ENCODE peak calls at places on chromosomes 7 and 10, in five cellular contexts. One of them, this sample, is unnamed.
A peak's percentile ranks its signal among the peaks of the same experiment; 100 is the strongest.

GRCh38 chr10:100519321-100520051 is at the start of gene SEC31B:
- DNase-seq in IMR-90: no peak
- DNase-seq in A549: no peak
- DNase-seq in SK-N-SH: peak; percentile 85
- DNase-seq in K562: no peak
- DNase-seq in this sample: no peak

GRCh38 chr10:131109746-131110145 is 201.8 kb downstream of the TCERG1L start:
- DNase-seq in SK-N-SH: no peak
- DNase-seq in IMR-90: no peak
- DNase-seq in A549: no peak
- DNase-seq in K562: no peak
- DNase-seq in this sample: no peak

GRCh38 chr7:133649593-133649992 is 396.7 kb downstream of the EXOC4 start:
- DNase-seq in A549: no peak
- DNase-seq in K562: no peak
- DNase-seq in SK-N-SH: no peak
- DNase-seq in IMR-90: peak; percentile 11
- DNase-seq in this sample: no peak

GRCh38 chr10:69421611-69422308 is 5.0 kb upstream of the TACR2 start:
- DNase-seq in SK-N-SH: no peak
- DNase-seq in K562: no peak
- DNase-seq in IMR-90: peak; percentile 41
- DNase-seq in A549: no peak
- DNase-seq in this sample: no peak

GRCh38 chr7:27994639-27995038 is 186.0 kb downstream of the JAZF1 start:
- DNase-seq in SK-N-SH: peak; percentile 34
- DNase-seq in K562: no peak
- DNase-seq in A549: no peak
- DNase-seq in IMR-90: peak; percentile 22
- DNase-seq in this sample: no peak

GRCh38 chr7:8702807-8703206 is 269.4 kb downstream of the NXPH1 start:
- DNase-seq in A549: no peak
- DNase-seq in K562: no peak
- DNase-seq in IMR-90: no peak
- DNase-seq in SK-N-SH: no peak
- DNase-seq in this sample: no peak

GRCh38 chr7:140230517-140230861 is 53.7 kb upstream of the KDM7A start:
- DNase-seq in IMR-90: no peak
- DNase-seq in K562: no peak
- DNase-seq in SK-N-SH: peak; percentile 89
- DNase-seq in A549: no peak
- DNase-seq in this sample: no peak

GRCh38 chr7:93707249-93707648 is 132.7 kb upstream of the CALCR start:
- DNase-seq in A549: no peak
- DNase-seq in SK-N-SH: no peak
- DNase-seq in IMR-90: no peak
- DNase-seq in K562: no peak
- DNase-seq in this sample: no peak

GRCh38 chr7:78510580-78511188 is 712.1 kb downstream of the PHTF2 start:
- DNase-seq in A549: peak; percentile 43
- DNase-seq in IMR-90: peak; percentile 67
- DNase-seq in K562: peak; percentile 5
- DNase-seq in SK-N-SH: peak; percentile 57
- DNase-seq in this sample: no peak

GRCh38 chr10:85919358-85920022 is 447.1 kb downstream of the GRID1 start:
- DNase-seq in K562: no peak
- DNase-seq in SK-N-SH: no peak
- DNase-seq in IMR-90: no peak
- DNase-seq in A549: no peak
- DNase-seq in this sample: no peak

GRCh38 chr7:116809636-116810266 is 52.6 kb upstream of the CAPZA2 start:
- DNase-seq in A549: peak; percentile 79
- DNase-seq in K562: peak; percentile 82
- DNase-seq in IMR-90: peak; percentile 77
- DNase-seq in SK-N-SH: peak; percentile 47
- DNase-seq in this sample: no peak

GRCh38 chr10:79059859-79060379 is 8.8 kb upstream of the ZMIZ1 start:
- DNase-seq in SK-N-SH: no peak
- DNase-seq in IMR-90: no peak
- DNase-seq in K562: no peak
- DNase-seq in A549: no peak
- DNase-seq in this sample: no peak

GRCh38 chr7:134186022-134186421 is 58.9 kb downstream of the LRGUK start:
- DNase-seq in A549: no peak
- DNase-seq in SK-N-SH: no peak
- DNase-seq in IMR-90: peak; percentile 83
- DNase-seq in K562: no peak
- DNase-seq in this sample: no peak

GRCh38 chr10:49643296-49644034 is 29.6 kb downstream of the CHAT start:
- DNase-seq in K562: no peak
- DNase-seq in A549: no peak
- DNase-seq in IMR-90: no peak
- DNase-seq in SK-N-SH: no peak
- DNase-seq in this sample: no peak

GRCh38 chr10:117322258-117322657 is 53.0 kb downstream of the PDZD8 start:
- DNase-seq in K562: no peak
- DNase-seq in IMR-90: no peak
- DNase-seq in SK-N-SH: no peak
- DNase-seq in A549: no peak
- DNase-seq in this sample: no peak

GRCh38 chr10:102629661-102630614 is 14.3 kb upstream of the TRIM8 start:
- DNase-seq in IMR-90: peak; percentile 91
- DNase-seq in K562: no peak
- DNase-seq in SK-N-SH: no peak
- DNase-seq in A549: peak; percentile 32
- DNase-seq in this sample: no peak

GRCh38 chr10:58963723-58964124 is 212.7 kb upstream of the PHYHIPL start:
- DNase-seq in A549: no peak
- DNase-seq in K562: no peak
- DNase-seq in SK-N-SH: no peak
- DNase-seq in IMR-90: no peak
- DNase-seq in this sample: no peak

GRCh38 chr10:35511649-35512048 is 93.5 kb upstream of the GJD4 start:
- DNase-seq in SK-N-SH: no peak
- DNase-seq in K562: no peak
- DNase-seq in A549: no peak
- DNase-seq in IMR-90: no peak
- DNase-seq in this sample: no peak

GRCh38 chr7:137508437-137509175 is 165.1 kb upstream of the PTN start:
- DNase-seq in K562: no peak
- DNase-seq in SK-N-SH: no peak
- DNase-seq in A549: no peak
- DNase-seq in IMR-90: peak; percentile 90
- DNase-seq in this sample: no peak

GRCh38 chr10:62225362-62225761 is 43.3 kb downstream of the RTKN2 start:
- DNase-seq in K562: no peak
- DNase-seq in A549: no peak
- DNase-seq in SK-N-SH: no peak
- DNase-seq in IMR-90: no peak
- DNase-seq in this sample: no peak

GRCh38 chr10:62230344-62231138 is 38.1 kb downstream of the RTKN2 start:
- DNase-seq in SK-N-SH: no peak
- DNase-seq in IMR-90: peak; percentile 22
- DNase-seq in A549: no peak
- DNase-seq in K562: no peak
- DNase-seq in this sample: no peak

DNA sequence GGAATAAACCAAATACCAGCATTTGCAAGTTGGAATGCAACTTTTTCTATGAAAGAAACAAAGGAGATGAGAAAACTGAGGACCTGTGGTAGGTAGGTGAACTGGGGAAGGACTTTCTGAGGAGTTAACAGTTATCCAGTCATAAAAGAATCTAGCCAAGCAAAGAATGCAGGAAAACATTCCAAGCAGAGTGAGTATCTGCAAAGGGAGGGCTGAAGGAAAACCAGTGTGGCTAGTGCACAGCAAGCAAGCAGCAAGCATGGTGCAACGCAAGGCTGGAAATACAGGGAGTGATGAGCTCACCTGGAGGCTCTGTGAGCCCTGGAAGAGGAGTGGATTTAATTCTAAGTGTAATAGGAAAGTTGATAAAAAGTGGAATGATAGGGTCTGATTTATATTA is 44.0 kb downstream of the RTKN2 start:
- DNase-seq in K562: no peak
- DNase-seq in SK-N-SH: no peak
- DNase-seq in A549: peak; percentile 6
- DNase-seq in IMR-90: peak; percentile 78
- DNase-seq in this sample: no peak
- TF ChIP-seq RCOR1 in K562: no peak
- TF ChIP-seq RCOR1 in SK-N-SH: no peak
- TF ChIP-seq RCOR1 in A549: no peak
- TF ChIP-seq RCOR1 in IMR-90: no peak
- TF ChIP-seq RCOR1 in this sample: no peak

GRCh38 chr10:56623064-56623463 is 262.0 kb upstream of the ZWINT start:
- DNase-seq in SK-N-SH: no peak
- DNase-seq in IMR-90: no peak
- DNase-seq in K562: no peak
- DNase-seq in A549: no peak
- DNase-seq in this sample: no peak

GRCh38 chr10:56624082-56624481 is 263.0 kb upstream of the ZWINT start:
- DNase-seq in IMR-90: no peak
- DNase-seq in K562: no peak
- DNase-seq in SK-N-SH: no peak
- DNase-seq in A549: no peak
- DNase-seq in this sample: no peak

DNA sequence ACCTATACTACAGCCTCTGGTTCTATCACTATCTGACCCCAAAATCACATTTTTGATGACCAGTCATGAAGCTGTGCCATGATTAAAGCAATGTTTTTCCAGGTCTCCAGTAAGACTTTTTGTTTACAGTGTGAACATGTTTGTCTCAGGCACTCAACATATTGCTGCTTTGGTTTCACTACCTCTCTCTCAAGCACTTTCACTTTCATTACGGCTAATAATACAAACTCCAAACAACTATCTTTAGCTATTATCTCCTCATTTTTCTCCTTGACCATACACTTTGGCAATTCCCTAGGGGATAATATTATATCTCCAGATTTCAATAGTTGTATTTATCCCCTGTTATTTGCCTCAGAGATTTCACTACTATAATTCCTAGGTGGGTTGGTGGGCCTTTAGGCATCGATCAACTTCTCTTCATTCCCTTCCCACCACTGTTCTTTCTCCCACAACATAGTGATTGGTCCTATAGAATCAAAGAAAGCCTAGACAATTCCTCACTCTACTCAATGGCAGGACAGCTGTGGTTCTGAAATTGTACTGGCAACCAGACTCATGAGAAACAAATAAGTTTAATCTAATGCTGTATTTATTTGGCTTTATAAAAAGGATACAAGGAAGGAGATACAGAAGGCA is 261.4 kb upstream of the ZWINT start:
- DNase-seq in IMR-90: no peak
- DNase-seq in A549: no peak
- DNase-seq in SK-N-SH: no peak
- DNase-seq in K562: no peak
- DNase-seq in this sample: no peak
- TF ChIP-seq RCOR1 in IMR-90: no peak
- TF ChIP-seq RCOR1 in A549: no peak
- TF ChIP-seq RCOR1 in SK-N-SH: no peak
- TF ChIP-seq RCOR1 in K562: no peak
- TF ChIP-seq RCOR1 in this sample: no peak

GRCh38 chr10:124324856-124325657 is 93.7 kb downstream of the OAT start:
- DNase-seq in SK-N-SH: no peak
- DNase-seq in K562: no peak
- DNase-seq in IMR-90: no peak
- DNase-seq in A549: no peak
- DNase-seq in this sample: no peak

GRCh38 chr10:124322191-124322980 is 96.3 kb downstream of the OAT start:
- DNase-seq in K562: no peak
- DNase-seq in SK-N-SH: no peak
- DNase-seq in A549: no peak
- DNase-seq in IMR-90: no peak
- DNase-seq in this sample: no peak

GRCh38 chr10:124323145-124323725 is 95.5 kb downstream of the OAT start:
- DNase-seq in IMR-90: no peak
- DNase-seq in SK-N-SH: no peak
- DNase-seq in A549: peak; percentile 35
- DNase-seq in K562: no peak
- DNase-seq in this sample: no peak

GRCh38 chr10:124324451-124324850 is 94.3 kb downstream of the OAT start:
- DNase-seq in SK-N-SH: no peak
- DNase-seq in A549: no peak
- DNase-seq in IMR-90: no peak
- DNase-seq in K562: no peak
- DNase-seq in this sample: no peak

GRCh38 chr10:124323806-124324205 is 94.9 kb downstream of the OAT start:
- DNase-seq in IMR-90: no peak
- DNase-seq in K562: no peak
- DNase-seq in SK-N-SH: no peak
- DNase-seq in A549: no peak
- DNase-seq in this sample: no peak
- TF ChIP-seq RCOR1 in IMR-90: no peak
- TF ChIP-seq RCOR1 in K562: no peak
- TF ChIP-seq RCOR1 in SK-N-SH: no peak
- TF ChIP-seq RCOR1 in A549: no peak
- TF ChIP-seq RCOR1 in this sample: no peak

GRCh38 chr7:131020759-131021219 is 286.8 kb upstream of the KLF14 start:
- DNase-seq in A549: no peak
- DNase-seq in K562: no peak
- DNase-seq in SK-N-SH: no peak
- DNase-seq in IMR-90: no peak
- DNase-seq in this sample: peak; percentile 76

GRCh38 chr7:131021460-131021859 is 287.5 kb upstream of the KLF14 start:
- DNase-seq in K562: no peak
- DNase-seq in A549: no peak
- DNase-seq in IMR-90: no peak
- DNase-seq in SK-N-SH: no peak
- DNase-seq in this sample: no peak

GRCh38 chr7:131019351-131019750 is 285.3 kb upstream of the KLF14 start:
- DNase-seq in IMR-90: no peak
- DNase-seq in A549: no peak
- DNase-seq in SK-N-SH: no peak
- DNase-seq in K562: no peak
- DNase-seq in this sample: no peak

GRCh38 chr7:131026297-131027003 is 292.4 kb upstream of the KLF14 start:
- DNase-seq in K562: no peak
- DNase-seq in A549: no peak
- DNase-seq in SK-N-SH: no peak
- DNase-seq in IMR-90: peak; percentile 77
- DNase-seq in this sample: no peak

GRCh38 chr7:131021902-131022301 is 287.9 kb upstream of the KLF14 start:
- DNase-seq in SK-N-SH: no peak
- DNase-seq in IMR-90: no peak
- DNase-seq in A549: no peak
- DNase-seq in K562: no peak
- DNase-seq in this sample: no peak
- TF ChIP-seq RCOR1 in SK-N-SH: no peak
- TF ChIP-seq RCOR1 in IMR-90: no peak
- TF ChIP-seq RCOR1 in A549: no peak
- TF ChIP-seq RCOR1 in K562: no peak
- TF ChIP-seq RCOR1 in this sample: no peak

DNA sequence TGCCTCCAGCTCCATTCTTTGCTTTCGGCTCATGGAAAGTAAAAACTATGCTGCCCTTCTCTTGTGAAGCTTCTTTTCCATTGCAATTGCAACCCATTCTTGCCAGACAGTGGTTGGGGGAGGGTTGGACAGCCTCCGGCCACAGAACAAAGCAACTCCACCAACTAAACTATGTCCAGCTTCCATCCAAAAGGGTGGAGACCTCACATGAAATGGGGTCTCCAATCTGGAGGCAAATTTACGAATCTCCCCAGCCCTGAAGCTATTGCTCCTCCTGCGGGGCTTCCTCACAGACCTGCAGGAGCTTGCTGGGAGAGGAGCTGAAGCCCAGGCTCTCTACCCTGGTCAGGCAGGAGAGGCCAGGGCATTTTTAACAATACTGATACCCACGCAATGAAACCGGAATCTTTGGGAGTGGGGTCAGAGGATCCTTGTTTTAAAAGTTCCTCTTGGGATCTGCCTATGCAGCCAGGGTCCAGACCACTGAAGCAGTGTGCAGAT is 576 bp downstream of the GPNMB start:
- DNase-seq in A549: no peak
- DNase-seq in SK-N-SH: no peak
- DNase-seq in K562: no peak
- DNase-seq in IMR-90: no peak
- DNase-seq in this sample: no peak
- TF ChIP-seq RCOR1 in A549: no peak
- TF ChIP-seq RCOR1 in SK-N-SH: no peak
- TF ChIP-seq RCOR1 in K562: no peak
- TF ChIP-seq RCOR1 in IMR-90: no peak
- TF ChIP-seq RCOR1 in this sample: no peak